ENCODE peak calls at places on chromosome 15, in ten cellular contexts. One of them, this sample, is unnamed.

GRCh38 chr15:82139823-82140268 is 94.0 kb upstream of the MEX3B start:
- DNase-seq in HTR-8/SVneo: no peak
- DNase-seq in T-helper 9 cell: no peak
- DNase-seq in G401: peak
- DNase-seq in Daoy: peak
- DNase-seq in stimulated activated CD4-positive, alpha-beta T cell treated with anti-CD3 and anti-CD28 coated beads, TNF-alpha, amount 100 ng/mL, for 24 hours: no peak
- DNase-seq in activated T-cell treated with anti-CD3 and anti-CD28 coated beads, Interleukin-2, amount 50 U/mL, for 4 hours: no peak
- DNase-seq in activated CD4-positive, alpha-beta T cell treated with anti-CD3 and anti-CD28 coated beads, Interleukin-2, amount 50 U/mL, for 24 hours: no peak
- DNase-seq in GM10248: no peak
- DNase-seq in cardiac fibroblast: peak
- DNase-seq in this sample: no peak

GRCh38 chr15:34651962-34652725 is 68.7 kb upstream of the GOLGA8B start:
- DNase-seq in HTR-8/SVneo: no peak
- DNase-seq in T-helper 9 cell: no peak
- DNase-seq in G401: no peak
- DNase-seq in Daoy: no peak
- DNase-seq in stimulated activated CD4-positive, alpha-beta T cell treated with anti-CD3 and anti-CD28 coated beads, TNF-alpha, amount 100 ng/mL, for 24 hours: no peak
- DNase-seq in activated T-cell treated with anti-CD3 and anti-CD28 coated beads, Interleukin-2, amount 50 U/mL, for 4 hours: no peak
- DNase-seq in activated CD4-positive, alpha-beta T cell treated with anti-CD3 and anti-CD28 coated beads, Interleukin-2, amount 50 U/mL, for 24 hours: no peak
- DNase-seq in GM10248: no peak
- DNase-seq in cardiac fibroblast: no peak
- DNase-seq in this sample: no peak

GRCh38 chr15:38252481-38253311 is at the start of gene SPRED1:
- DNase-seq in HTR-8/SVneo: no peak
- DNase-seq in T-helper 9 cell: peak
- DNase-seq in G401: peak
- DNase-seq in Daoy: peak
- DNase-seq in stimulated activated CD4-positive, alpha-beta T cell treated with anti-CD3 and anti-CD28 coated beads, TNF-alpha, amount 100 ng/mL, for 24 hours: peak
- DNase-seq in activated T-cell treated with anti-CD3 and anti-CD28 coated beads, Interleukin-2, amount 50 U/mL, for 4 hours: no peak
- DNase-seq in activated CD4-positive, alpha-beta T cell treated with anti-CD3 and anti-CD28 coated beads, Interleukin-2, amount 50 U/mL, for 24 hours: peak
- DNase-seq in GM10248: peak
- DNase-seq in cardiac fibroblast: peak
- DNase-seq in this sample: no peak

GRCh38 chr15:66894363-66894762 is 171.0 kb upstream of the SMAD3 start:
- DNase-seq in HTR-8/SVneo: no peak
- DNase-seq in T-helper 9 cell: no peak
- DNase-seq in G401: no peak
- DNase-seq in Daoy: no peak
- DNase-seq in stimulated activated CD4-positive, alpha-beta T cell treated with anti-CD3 and anti-CD28 coated beads, TNF-alpha, amount 100 ng/mL, for 24 hours: no peak
- DNase-seq in activated T-cell treated with anti-CD3 and anti-CD28 coated beads, Interleukin-2, amount 50 U/mL, for 4 hours: no peak
- DNase-seq in activated CD4-positive, alpha-beta T cell treated with anti-CD3 and anti-CD28 coated beads, Interleukin-2, amount 50 U/mL, for 24 hours: no peak
- DNase-seq in GM10248: no peak
- DNase-seq in cardiac fibroblast: no peak
- DNase-seq in this sample: no peak

GRCh38 chr15:97654677-97655076 is 305.8 kb upstream of the ARRDC4 start:
- DNase-seq in HTR-8/SVneo: no peak
- DNase-seq in T-helper 9 cell: no peak
- DNase-seq in G401: no peak
- DNase-seq in Daoy: no peak
- DNase-seq in stimulated activated CD4-positive, alpha-beta T cell treated with anti-CD3 and anti-CD28 coated beads, TNF-alpha, amount 100 ng/mL, for 24 hours: no peak
- DNase-seq in activated T-cell treated with anti-CD3 and anti-CD28 coated beads, Interleukin-2, amount 50 U/mL, for 4 hours: no peak
- DNase-seq in activated CD4-positive, alpha-beta T cell treated with anti-CD3 and anti-CD28 coated beads, Interleukin-2, amount 50 U/mL, for 24 hours: no peak
- DNase-seq in GM10248: no peak
- DNase-seq in cardiac fibroblast: no peak
- DNase-seq in this sample: no peak

GRCh38 chr15:76973906-76974305 is 21.0 kb upstream of the PSTPIP1 start:
- DNase-seq in HTR-8/SVneo: no peak
- DNase-seq in T-helper 9 cell: no peak
- DNase-seq in G401: no peak
- DNase-seq in Daoy: no peak
- DNase-seq in stimulated activated CD4-positive, alpha-beta T cell treated with anti-CD3 and anti-CD28 coated beads, TNF-alpha, amount 100 ng/mL, for 24 hours: no peak
- DNase-seq in activated T-cell treated with anti-CD3 and anti-CD28 coated beads, Interleukin-2, amount 50 U/mL, for 4 hours: no peak
- DNase-seq in activated CD4-positive, alpha-beta T cell treated with anti-CD3 and anti-CD28 coated beads, Interleukin-2, amount 50 U/mL, for 24 hours: no peak
- DNase-seq in GM10248: no peak
- DNase-seq in cardiac fibroblast: no peak
- DNase-seq in this sample: no peak

GRCh38 chr15:41085029-41085428 is 31.1 kb downstream of the INO80 start:
- DNase-seq in HTR-8/SVneo: no peak
- DNase-seq in T-helper 9 cell: no peak
- DNase-seq in G401: no peak
- DNase-seq in Daoy: no peak
- DNase-seq in stimulated activated CD4-positive, alpha-beta T cell treated with anti-CD3 and anti-CD28 coated beads, TNF-alpha, amount 100 ng/mL, for 24 hours: no peak
- DNase-seq in activated T-cell treated with anti-CD3 and anti-CD28 coated beads, Interleukin-2, amount 50 U/mL, for 4 hours: no peak
- DNase-seq in activated CD4-positive, alpha-beta T cell treated with anti-CD3 and anti-CD28 coated beads, Interleukin-2, amount 50 U/mL, for 24 hours: no peak
- DNase-seq in GM10248: no peak
- DNase-seq in cardiac fibroblast: no peak
- DNase-seq in this sample: no peak

GRCh38 chr15:50114381-50114780 is 4.7 kb downstream of the ATP8B4 start:
- DNase-seq in HTR-8/SVneo: no peak
- DNase-seq in T-helper 9 cell: no peak
- DNase-seq in G401: no peak
- DNase-seq in Daoy: no peak
- DNase-seq in stimulated activated CD4-positive, alpha-beta T cell treated with anti-CD3 and anti-CD28 coated beads, TNF-alpha, amount 100 ng/mL, for 24 hours: no peak
- DNase-seq in activated T-cell treated with anti-CD3 and anti-CD28 coated beads, Interleukin-2, amount 50 U/mL, for 4 hours: no peak
- DNase-seq in activated CD4-positive, alpha-beta T cell treated with anti-CD3 and anti-CD28 coated beads, Interleukin-2, amount 50 U/mL, for 24 hours: no peak
- DNase-seq in GM10248: no peak
- DNase-seq in cardiac fibroblast: no peak
- DNase-seq in this sample: no peak

GRCh38 chr15:68403161-68403941 is 28.6 kb downstream of the ITGA11 start:
- DNase-seq in HTR-8/SVneo: no peak
- DNase-seq in T-helper 9 cell: no peak
- DNase-seq in G401: no peak
- DNase-seq in Daoy: no peak
- DNase-seq in stimulated activated CD4-positive, alpha-beta T cell treated with anti-CD3 and anti-CD28 coated beads, TNF-alpha, amount 100 ng/mL, for 24 hours: no peak
- DNase-seq in activated T-cell treated with anti-CD3 and anti-CD28 coated beads, Interleukin-2, amount 50 U/mL, for 4 hours: no peak
- DNase-seq in activated CD4-positive, alpha-beta T cell treated with anti-CD3 and anti-CD28 coated beads, Interleukin-2, amount 50 U/mL, for 24 hours: no peak
- DNase-seq in GM10248: no peak
- DNase-seq in cardiac fibroblast: no peak
- DNase-seq in this sample: no peak

GRCh38 chr15:93415576-93415975 is 326.6 kb upstream of the RGMA start:
- DNase-seq in HTR-8/SVneo: no peak
- DNase-seq in T-helper 9 cell: no peak
- DNase-seq in G401: no peak
- DNase-seq in Daoy: no peak
- DNase-seq in stimulated activated CD4-positive, alpha-beta T cell treated with anti-CD3 and anti-CD28 coated beads, TNF-alpha, amount 100 ng/mL, for 24 hours: no peak
- DNase-seq in activated T-cell treated with anti-CD3 and anti-CD28 coated beads, Interleukin-2, amount 50 U/mL, for 4 hours: no peak
- DNase-seq in activated CD4-positive, alpha-beta T cell treated with anti-CD3 and anti-CD28 coated beads, Interleukin-2, amount 50 U/mL, for 24 hours: no peak
- DNase-seq in GM10248: no peak
- DNase-seq in cardiac fibroblast: no peak
- DNase-seq in this sample: no peak

GRCh38 chr15:75328493-75329314 is 7.2 kb upstream of the COMMD4 start:
- DNase-seq in HTR-8/SVneo: no peak
- DNase-seq in T-helper 9 cell: no peak
- DNase-seq in G401: no peak
- DNase-seq in Daoy: no peak
- DNase-seq in stimulated activated CD4-positive, alpha-beta T cell treated with anti-CD3 and anti-CD28 coated beads, TNF-alpha, amount 100 ng/mL, for 24 hours: no peak
- DNase-seq in activated T-cell treated with anti-CD3 and anti-CD28 coated beads, Interleukin-2, amount 50 U/mL, for 4 hours: no peak
- DNase-seq in activated CD4-positive, alpha-beta T cell treated with anti-CD3 and anti-CD28 coated beads, Interleukin-2, amount 50 U/mL, for 24 hours: no peak
- DNase-seq in GM10248: no peak
- DNase-seq in cardiac fibroblast: no peak
- DNase-seq in this sample: no peak

GRCh38 chr15:83278191-83278590 is 6.3 kb downstream of the BNC1 start:
- DNase-seq in HTR-8/SVneo: peak
- DNase-seq in T-helper 9 cell: no peak
- DNase-seq in G401: no peak
- DNase-seq in Daoy: peak
- DNase-seq in stimulated activated CD4-positive, alpha-beta T cell treated with anti-CD3 and anti-CD28 coated beads, TNF-alpha, amount 100 ng/mL, for 24 hours: no peak
- DNase-seq in activated T-cell treated with anti-CD3 and anti-CD28 coated beads, Interleukin-2, amount 50 U/mL, for 4 hours: no peak
- DNase-seq in activated CD4-positive, alpha-beta T cell treated with anti-CD3 and anti-CD28 coated beads, Interleukin-2, amount 50 U/mL, for 24 hours: no peak
- DNase-seq in GM10248: no peak
- DNase-seq in cardiac fibroblast: peak
- DNase-seq in this sample: no peak

GRCh38 chr15:100308222-100309007 is 33.4 kb downstream of the ADAMTS17 start:
- DNase-seq in HTR-8/SVneo: no peak
- DNase-seq in T-helper 9 cell: no peak
- DNase-seq in G401: no peak
- DNase-seq in Daoy: no peak
- DNase-seq in stimulated activated CD4-positive, alpha-beta T cell treated with anti-CD3 and anti-CD28 coated beads, TNF-alpha, amount 100 ng/mL, for 24 hours: no peak
- DNase-seq in activated T-cell treated with anti-CD3 and anti-CD28 coated beads, Interleukin-2, amount 50 U/mL, for 4 hours: no peak
- DNase-seq in activated CD4-positive, alpha-beta T cell treated with anti-CD3 and anti-CD28 coated beads, Interleukin-2, amount 50 U/mL, for 24 hours: no peak
- DNase-seq in GM10248: no peak
- DNase-seq in cardiac fibroblast: peak
- DNase-seq in this sample: no peak

GRCh38 chr15:48176097-48176496 is 2.0 kb downstream of the MYEF2 start:
- DNase-seq in HTR-8/SVneo: no peak
- DNase-seq in T-helper 9 cell: no peak
- DNase-seq in G401: peak
- DNase-seq in Daoy: peak
- DNase-seq in stimulated activated CD4-positive, alpha-beta T cell treated with anti-CD3 and anti-CD28 coated beads, TNF-alpha, amount 100 ng/mL, for 24 hours: no peak
- DNase-seq in activated T-cell treated with anti-CD3 and anti-CD28 coated beads, Interleukin-2, amount 50 U/mL, for 4 hours: no peak
- DNase-seq in activated CD4-positive, alpha-beta T cell treated with anti-CD3 and anti-CD28 coated beads, Interleukin-2, amount 50 U/mL, for 24 hours: no peak
- DNase-seq in GM10248: no peak
- DNase-seq in cardiac fibroblast: no peak
- DNase-seq in this sample: no peak

GRCh38 chr15:72175186-72176044 is 22.2 kb downstream of the GRAMD2A start:
- DNase-seq in HTR-8/SVneo: no peak
- DNase-seq in T-helper 9 cell: no peak
- DNase-seq in G401: no peak
- DNase-seq in Daoy: no peak
- DNase-seq in stimulated activated CD4-positive, alpha-beta T cell treated with anti-CD3 and anti-CD28 coated beads, TNF-alpha, amount 100 ng/mL, for 24 hours: no peak
- DNase-seq in activated T-cell treated with anti-CD3 and anti-CD28 coated beads, Interleukin-2, amount 50 U/mL, for 4 hours: no peak
- DNase-seq in activated CD4-positive, alpha-beta T cell treated with anti-CD3 and anti-CD28 coated beads, Interleukin-2, amount 50 U/mL, for 24 hours: no peak
- DNase-seq in GM10248: no peak
- DNase-seq in cardiac fibroblast: no peak
- DNase-seq in this sample: no peak

GRCh38 chr15:82548700-82549099 is 8.4 kb upstream of the RPS17 start:
- DNase-seq in HTR-8/SVneo: no peak
- DNase-seq in T-helper 9 cell: no peak
- DNase-seq in G401: no peak
- DNase-seq in Daoy: no peak
- DNase-seq in stimulated activated CD4-positive, alpha-beta T cell treated with anti-CD3 and anti-CD28 coated beads, TNF-alpha, amount 100 ng/mL, for 24 hours: no peak
- DNase-seq in activated T-cell treated with anti-CD3 and anti-CD28 coated beads, Interleukin-2, amount 50 U/mL, for 4 hours: no peak
- DNase-seq in activated CD4-positive, alpha-beta T cell treated with anti-CD3 and anti-CD28 coated beads, Interleukin-2, amount 50 U/mL, for 24 hours: no peak
- DNase-seq in GM10248: peak
- DNase-seq in cardiac fibroblast: no peak
- DNase-seq in this sample: no peak

GRCh38 chr15:84960391-84961113 is 21.1 kb upstream of the PDE8A start:
- DNase-seq in HTR-8/SVneo: no peak
- DNase-seq in T-helper 9 cell: no peak
- DNase-seq in G401: no peak
- DNase-seq in Daoy: no peak
- DNase-seq in stimulated activated CD4-positive, alpha-beta T cell treated with anti-CD3 and anti-CD28 coated beads, TNF-alpha, amount 100 ng/mL, for 24 hours: no peak
- DNase-seq in activated T-cell treated with anti-CD3 and anti-CD28 coated beads, Interleukin-2, amount 50 U/mL, for 4 hours: no peak
- DNase-seq in activated CD4-positive, alpha-beta T cell treated with anti-CD3 and anti-CD28 coated beads, Interleukin-2, amount 50 U/mL, for 24 hours: no peak
- DNase-seq in GM10248: no peak
- DNase-seq in cardiac fibroblast: no peak
- DNase-seq in this sample: no peak

GRCh38 chr15:27743638-27744037 is 355.5 kb downstream of the OCA2 start:
- DNase-seq in HTR-8/SVneo: no peak
- DNase-seq in T-helper 9 cell: no peak
- DNase-seq in G401: no peak
- DNase-seq in Daoy: no peak
- DNase-seq in stimulated activated CD4-positive, alpha-beta T cell treated with anti-CD3 and anti-CD28 coated beads, TNF-alpha, amount 100 ng/mL, for 24 hours: no peak
- DNase-seq in activated T-cell treated with anti-CD3 and anti-CD28 coated beads, Interleukin-2, amount 50 U/mL, for 4 hours: no peak
- DNase-seq in activated CD4-positive, alpha-beta T cell treated with anti-CD3 and anti-CD28 coated beads, Interleukin-2, amount 50 U/mL, for 24 hours: no peak
- DNase-seq in GM10248: no peak
- DNase-seq in cardiac fibroblast: no peak
- DNase-seq in this sample: no peak

GRCh38 chr15:23504003-23504402 is 57.0 kb upstream of the GOLGA6L2 start:
- DNase-seq in HTR-8/SVneo: no peak
- DNase-seq in T-helper 9 cell: no peak
- DNase-seq in G401: no peak
- DNase-seq in Daoy: no peak
- DNase-seq in stimulated activated CD4-positive, alpha-beta T cell treated with anti-CD3 and anti-CD28 coated beads, TNF-alpha, amount 100 ng/mL, for 24 hours: no peak
- DNase-seq in activated T-cell treated with anti-CD3 and anti-CD28 coated beads, Interleukin-2, amount 50 U/mL, for 4 hours: no peak
- DNase-seq in activated CD4-positive, alpha-beta T cell treated with anti-CD3 and anti-CD28 coated beads, Interleukin-2, amount 50 U/mL, for 24 hours: no peak
- DNase-seq in GM10248: no peak
- DNase-seq in cardiac fibroblast: no peak
- DNase-seq in this sample: no peak

GRCh38 chr15:88006146-88006545 is 250.4 kb downstream of the NTRK3 start:
- DNase-seq in HTR-8/SVneo: no peak
- DNase-seq in T-helper 9 cell: no peak
- DNase-seq in G401: no peak
- DNase-seq in Daoy: no peak
- DNase-seq in stimulated activated CD4-positive, alpha-beta T cell treated with anti-CD3 and anti-CD28 coated beads, TNF-alpha, amount 100 ng/mL, for 24 hours: no peak
- DNase-seq in activated T-cell treated with anti-CD3 and anti-CD28 coated beads, Interleukin-2, amount 50 U/mL, for 4 hours: no peak
- DNase-seq in activated CD4-positive, alpha-beta T cell treated with anti-CD3 and anti-CD28 coated beads, Interleukin-2, amount 50 U/mL, for 24 hours: no peak
- DNase-seq in GM10248: no peak
- DNase-seq in cardiac fibroblast: no peak
- DNase-seq in this sample: no peak

GRCh38 chr15:49752517-49752916 is 131.7 kb downstream of the DTWD1 start:
- DNase-seq in HTR-8/SVneo: no peak
- DNase-seq in T-helper 9 cell: no peak
- DNase-seq in G401: no peak
- DNase-seq in Daoy: no peak
- DNase-seq in stimulated activated CD4-positive, alpha-beta T cell treated with anti-CD3 and anti-CD28 coated beads, TNF-alpha, amount 100 ng/mL, for 24 hours: no peak
- DNase-seq in activated T-cell treated with anti-CD3 and anti-CD28 coated beads, Interleukin-2, amount 50 U/mL, for 4 hours: no peak
- DNase-seq in activated CD4-positive, alpha-beta T cell treated with anti-CD3 and anti-CD28 coated beads, Interleukin-2, amount 50 U/mL, for 24 hours: no peak
- DNase-seq in GM10248: no peak
- DNase-seq in cardiac fibroblast: no peak
- DNase-seq in this sample: no peak

GRCh38 chr15:79101866-79102581 is 11.4 kb upstream of the RASGRF1 start:
- DNase-seq in HTR-8/SVneo: no peak
- DNase-seq in T-helper 9 cell: no peak
- DNase-seq in G401: no peak
- DNase-seq in Daoy: no peak
- DNase-seq in stimulated activated CD4-positive, alpha-beta T cell treated with anti-CD3 and anti-CD28 coated beads, TNF-alpha, amount 100 ng/mL, for 24 hours: no peak
- DNase-seq in activated T-cell treated with anti-CD3 and anti-CD28 coated beads, Interleukin-2, amount 50 U/mL, for 4 hours: no peak
- DNase-seq in activated CD4-positive, alpha-beta T cell treated with anti-CD3 and anti-CD28 coated beads, Interleukin-2, amount 50 U/mL, for 24 hours: no peak
- DNase-seq in GM10248: no peak
- DNase-seq in cardiac fibroblast: peak
- DNase-seq in this sample: no peak

GRCh38 chr15:77031376-77032050 is 36.6 kb downstream of the PSTPIP1 start:
- DNase-seq in HTR-8/SVneo: no peak
- DNase-seq in T-helper 9 cell: no peak
- DNase-seq in G401: no peak
- DNase-seq in Daoy: peak
- DNase-seq in stimulated activated CD4-positive, alpha-beta T cell treated with anti-CD3 and anti-CD28 coated beads, TNF-alpha, amount 100 ng/mL, for 24 hours: no peak
- DNase-seq in activated T-cell treated with anti-CD3 and anti-CD28 coated beads, Interleukin-2, amount 50 U/mL, for 4 hours: no peak
- DNase-seq in activated CD4-positive, alpha-beta T cell treated with anti-CD3 and anti-CD28 coated beads, Interleukin-2, amount 50 U/mL, for 24 hours: no peak
- DNase-seq in GM10248: peak
- DNase-seq in cardiac fibroblast: no peak
- DNase-seq in this sample: no peak

GRCh38 chr15:65980824-65981456 is 111.6 kb downstream of the RAB11A start:
- DNase-seq in HTR-8/SVneo: peak
- DNase-seq in T-helper 9 cell: no peak
- DNase-seq in G401: peak
- DNase-seq in Daoy: peak
- DNase-seq in stimulated activated CD4-positive, alpha-beta T cell treated with anti-CD3 and anti-CD28 coated beads, TNF-alpha, amount 100 ng/mL, for 24 hours: peak
- DNase-seq in activated T-cell treated with anti-CD3 and anti-CD28 coated beads, Interleukin-2, amount 50 U/mL, for 4 hours: no peak
- DNase-seq in activated CD4-positive, alpha-beta T cell treated with anti-CD3 and anti-CD28 coated beads, Interleukin-2, amount 50 U/mL, for 24 hours: no peak
- DNase-seq in GM10248: peak
- DNase-seq in cardiac fibroblast: peak
- DNase-seq in this sample: no peak

GRCh38 chr15:63502137-63502801 is 2.1 kb upstream of the USP3 start:
- DNase-seq in HTR-8/SVneo: no peak
- DNase-seq in T-helper 9 cell: no peak
- DNase-seq in G401: no peak
- DNase-seq in Daoy: no peak
- DNase-seq in stimulated activated CD4-positive, alpha-beta T cell treated with anti-CD3 and anti-CD28 coated beads, TNF-alpha, amount 100 ng/mL, for 24 hours: no peak
- DNase-seq in activated T-cell treated with anti-CD3 and anti-CD28 coated beads, Interleukin-2, amount 50 U/mL, for 4 hours: no peak
- DNase-seq in activated CD4-positive, alpha-beta T cell treated with anti-CD3 and anti-CD28 coated beads, Interleukin-2, amount 50 U/mL, for 24 hours: no peak
- DNase-seq in GM10248: no peak
- DNase-seq in cardiac fibroblast: peak
- DNase-seq in this sample: no peak

GRCh38 chr15:93173369-93173768 is 84.4 kb upstream of the RGMA start:
- DNase-seq in HTR-8/SVneo: no peak
- DNase-seq in T-helper 9 cell: no peak
- DNase-seq in G401: no peak
- DNase-seq in Daoy: peak
- DNase-seq in stimulated activated CD4-positive, alpha-beta T cell treated with anti-CD3 and anti-CD28 coated beads, TNF-alpha, amount 100 ng/mL, for 24 hours: no peak
- DNase-seq in activated T-cell treated with anti-CD3 and anti-CD28 coated beads, Interleukin-2, amount 50 U/mL, for 4 hours: no peak
- DNase-seq in activated CD4-positive, alpha-beta T cell treated with anti-CD3 and anti-CD28 coated beads, Interleukin-2, amount 50 U/mL, for 24 hours: no peak
- DNase-seq in GM10248: no peak
- DNase-seq in cardiac fibroblast: peak
- DNase-seq in this sample: no peak

GRCh38 chr15:51203797-51204196 is 109.1 kb upstream of the TNFAIP8L3 start:
- DNase-seq in HTR-8/SVneo: no peak
- DNase-seq in T-helper 9 cell: no peak
- DNase-seq in G401: no peak
- DNase-seq in Daoy: no peak
- DNase-seq in stimulated activated CD4-positive, alpha-beta T cell treated with anti-CD3 and anti-CD28 coated beads, TNF-alpha, amount 100 ng/mL, for 24 hours: no peak
- DNase-seq in activated T-cell treated with anti-CD3 and anti-CD28 coated beads, Interleukin-2, amount 50 U/mL, for 4 hours: no peak
- DNase-seq in activated CD4-positive, alpha-beta T cell treated with anti-CD3 and anti-CD28 coated beads, Interleukin-2, amount 50 U/mL, for 24 hours: no peak
- DNase-seq in GM10248: no peak
- DNase-seq in cardiac fibroblast: peak
- DNase-seq in this sample: no peak

GRCh38 chr15:92869263-92869940 is 30.7 kb upstream of the CHD2 start:
- DNase-seq in HTR-8/SVneo: peak
- DNase-seq in T-helper 9 cell: no peak
- DNase-seq in G401: no peak
- DNase-seq in Daoy: no peak
- DNase-seq in stimulated activated CD4-positive, alpha-beta T cell treated with anti-CD3 and anti-CD28 coated beads, TNF-alpha, amount 100 ng/mL, for 24 hours: no peak
- DNase-seq in activated T-cell treated with anti-CD3 and anti-CD28 coated beads, Interleukin-2, amount 50 U/mL, for 4 hours: no peak
- DNase-seq in activated CD4-positive, alpha-beta T cell treated with anti-CD3 and anti-CD28 coated beads, Interleukin-2, amount 50 U/mL, for 24 hours: no peak
- DNase-seq in GM10248: no peak
- DNase-seq in cardiac fibroblast: peak
- DNase-seq in this sample: no peak

This sample was measured in T-helper 17 cell.